ENCODE peak calls at places on chromosome 13, in seven cellular contexts. L is stimulated activated CD8-positive, alpha-beta memory T cell treated with anti-CD3 and anti-CD28 coated beads, Interleukin-15, amount 100 ng/mL, for 4 hours; A is fibroblast of pulmonary artery; X is C1 segment of cervical spinal cord; B is hepatic stellate cell; V is NCI-H1417; O is stimulated activated naive CD4-positive, alpha-beta T cell. Q is an unnamed sample.

GRCh38 chr13:43159007-43159406 is 135.6 kb downstream of the DNAJC15 start:
- DNase-seq in A (peak; percentile 67), O (no peak), V (no peak), L (no peak), B (no peak), X (no peak), Q (no peak)

GRCh38 chr13:28442872-28443271 is 52.1 kb downstream of the FLT1 start:
- DNase-seq in V (no peak), O (no peak), A (no peak), L (no peak), B (no peak), X (no peak), Q (no peak)

GRCh38 chr13:99986751-99987150 is 5.2 kb downstream of the ZIC2 start:
- DNase-seq in B (no peak), V (peak; percentile 81), O (no peak), L (no peak), A (no peak), X (no peak), Q (no peak)

GRCh38 chr13:19573072-19573716 is 11.9 kb upstream of the TPTE2 start:
- DNase-seq in V (no peak), B (no peak), O (no peak), A (no peak), X (no peak), L (no peak), Q (no peak)

GRCh38 chr13:75869981-75870380 is 233.9 kb downstream of the LMO7 start:
- DNase-seq in V (no peak), X (no peak), B (no peak), L (no peak), O (no peak), A (no peak), Q (peak; percentile 7)

GRCh38 chr13:33450956-33451709 is 165.6 kb upstream of the STARD13 start:
- DNase-seq in O (no peak), V (no peak), X (no peak), L (no peak), B (no peak), A (no peak), Q (no peak)

GRCh38 chr13:38223093-38223492 is 126.6 kb upstream of the UFM1 start:
- DNase-seq in A (peak; percentile 60), L (no peak), B (peak; percentile 0), X (no peak), V (peak; percentile 3), O (no peak), Q (no peak)

GRCh38 chr13:77565635-77566034 is 30.1 kb downstream of the SCEL start:
- DNase-seq in A (peak; percentile 61), X (no peak), V (peak; percentile 31), O (no peak), B (no peak), L (no peak), Q (no peak)

GRCh38 chr13:92547256-92547655 is 679.4 kb upstream of the GPC6 start:
- DNase-seq in B (no peak), X (no peak), A (peak; percentile 61), O (no peak), V (no peak), L (no peak), Q (no peak)

GRCh38 chr13:31372454-31372853 is 172.7 kb downstream of the B3GLCT start:
- DNase-seq in V (no peak), O (no peak), L (no peak), A (no peak), X (no peak), B (no peak), Q (no peak)

GRCh38 chr13:50990540-50991506 is 81.2 kb downstream of the RNASEH2B start:
- DNase-seq in L (no peak), O (no peak), A (peak; percentile 67), V (peak; percentile 80), X (peak; percentile 18), B (peak; percentile 67), Q (no peak)

GRCh38 chr13:48591889-48592725 is 59.2 kb upstream of the RCBTB2 start:
- DNase-seq in V (no peak), O (no peak), X (no peak), L (no peak), B (no peak), A (no peak), Q (no peak)

GRCh38 chr13:112159575-112160547 is 92.9 kb downstream of the SOX1 start:
- DNase-seq in B (no peak), O (no peak), A (no peak), L (no peak), X (no peak), V (no peak), Q (no peak)